ENCODE peak calls at places on chromosomes 6 and 20, in four cellular contexts. X is sigmoid colon, U is adrenal gland, E is body of pancreas. W is an unnamed sample.

GRCh38 chr20:21125072-21125848 is 622 bp upstream of the KIZ start:
- DNase-seq in X (peak; percentile 78), U (peak; percentile 59), E (peak; percentile 56), W (peak; percentile 72)

GRCh38 chr6:28693751-28694443 is 168.2 kb downstream of the GPX5 start:
- DNase-seq in X (no peak), U (no peak), E (no peak), W (no peak)

GRCh38 chr6:44278316-44278715 is 8.1 kb downstream of the TMEM151B start:
- DNase-seq in X (no peak), U (no peak), E (no peak), W (no peak)

GRCh38 chr6:163438940-163439335 is 24.4 kb downstream of the QKI start:
- DNase-seq in X (no peak), U (peak; percentile 37), E (peak; percentile 45), W (peak; percentile 35)

GRCh38 chr6:109306733-109307132 is 75.5 kb downstream of the CD164 start:
- DNase-seq in X (no peak), U (no peak), E (no peak), W (no peak)

GRCh38 chr6:3764516-3765333 is 13.2 kb upstream of the PXDC1 start:
- DNase-seq in X (no peak), U (no peak), E (no peak), W (no peak)

GRCh38 chr20:25250508-25250907 is 2.6 kb downstream of the PYGB start:
- DNase-seq in X (no peak), U (no peak), E (no peak), W (peak; percentile 33)

GRCh38 chr20:49169547-49169946 is 18.6 kb downstream of the STAU1 start:
- DNase-seq in X (no peak), U (no peak), E (no peak), W (no peak)

GRCh38 chr6:5398530-5398929 is 137.2 kb downstream of the FARS2 start:
- DNase-seq in X (no peak), U (no peak), E (no peak), W (no peak)

GRCh38 chr6:21352131-21352530 is 241.4 kb upstream of the SOX4 start:
- DNase-seq in X (no peak), U (no peak), E (no peak), W (no peak)

GRCh38 chr6:167543602-167544506 is 219.0 kb downstream of the TTLL2 start:
- DNase-seq in X (peak; percentile 88), U (peak; percentile 34), E (peak; percentile 25), W (no peak)

GRCh38 chr6:38897507-38897906 is 151.1 kb upstream of the GLP1R start:
- DNase-seq in X (no peak), U (no peak), E (no peak), W (no peak)

GRCh38 chr20:46683939-46684750 is 5.1 kb downstream of the TP53RK start:
- DNase-seq in X (peak; percentile 72), U (peak; percentile 72), E (peak; percentile 62), W (peak; percentile 78)

GRCh38 chr6:144659735-144660246 is 374.7 kb downstream of the UTRN start:
- DNase-seq in X (no peak), U (no peak), E (no peak), W (no peak)

GRCh38 chr6:144718431-144718830 is 433.3 kb downstream of the UTRN start:
- DNase-seq in X (no peak), U (no peak), E (no peak), W (no peak)

GRCh38 chr6:14108571-14109410 is 8.8 kb upstream of the CD83 start:
- DNase-seq in X (no peak), U (peak; percentile 26), E (no peak), W (no peak)

GRCh38 chr6:1971612-1972011 is 273.8 kb downstream of the GMDS start:
- DNase-seq in X (no peak), U (no peak), E (no peak), W (no peak)

GRCh38 chr6:165723326-165723725 is 60.3 kb upstream of the PDE10A start:
- DNase-seq in X (no peak), U (no peak), E (no peak), W (no peak)

GRCh38 chr6:89299451-89299850 is 15.6 kb downstream of the GABRR2 start:
- DNase-seq in X (no peak), U (no peak), E (no peak), W (no peak)
- TF ChIP-seq CTCF in X (no peak), U (no peak), E (no peak), W (no peak)

GRCh38 chr6:47479874-47480273 is 2.3 kb downstream of the CD2AP start:
- DNase-seq in X (no peak), U (no peak), E (no peak), W (no peak)
- H3K4me3 ChIP-seq in X (no peak overlapping the region), U (no peak overlapping the region), E (no peak overlapping the region), W (no peak overlapping the region)

GRCh38 chr6:37022135-37022863 is 16.8 kb downstream of the FGD2 start:
- DNase-seq in X (no peak), U (no peak), E (no peak), W (no peak)
- TF ChIP-seq POLR2A in X (no peak), U (no peak), E (no peak), W (no peak)

DNA sequence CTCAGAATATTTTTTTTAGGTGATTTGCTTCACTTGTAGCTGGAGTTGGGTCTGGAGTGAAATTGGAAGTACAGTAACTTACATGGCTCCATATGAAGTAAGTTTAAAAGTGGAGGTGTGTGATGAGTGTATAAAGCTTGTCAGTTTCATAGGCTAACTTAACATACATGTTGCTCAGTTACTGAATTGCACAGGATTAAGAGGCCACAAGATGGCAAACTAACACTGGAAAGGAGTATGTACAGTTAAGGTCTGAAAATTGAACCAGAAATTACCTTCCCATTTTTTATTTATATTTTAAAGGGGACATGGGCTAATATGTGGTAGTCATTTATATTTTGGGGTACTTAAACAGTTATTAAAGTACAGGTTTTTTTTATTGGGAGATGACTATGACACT is 45.3 kb upstream of the SMIM8 start:
- DNase-seq in X (no peak), U (no peak), E (no peak), W (no peak)
- TF ChIP-seq CTCF in X (no peak), U (no peak), E (no peak), W (no peak)

GRCh38 chr6:43146709-43147108 is 24.4 kb upstream of the SRF start:
- DNase-seq in X (no peak), U (no peak), E (no peak), W (no peak)
- H3K4me3 ChIP-seq in X (no peak overlapping the region), U (no peak overlapping the region), E (no peak overlapping the region), W (no peak overlapping the region)

DNA sequence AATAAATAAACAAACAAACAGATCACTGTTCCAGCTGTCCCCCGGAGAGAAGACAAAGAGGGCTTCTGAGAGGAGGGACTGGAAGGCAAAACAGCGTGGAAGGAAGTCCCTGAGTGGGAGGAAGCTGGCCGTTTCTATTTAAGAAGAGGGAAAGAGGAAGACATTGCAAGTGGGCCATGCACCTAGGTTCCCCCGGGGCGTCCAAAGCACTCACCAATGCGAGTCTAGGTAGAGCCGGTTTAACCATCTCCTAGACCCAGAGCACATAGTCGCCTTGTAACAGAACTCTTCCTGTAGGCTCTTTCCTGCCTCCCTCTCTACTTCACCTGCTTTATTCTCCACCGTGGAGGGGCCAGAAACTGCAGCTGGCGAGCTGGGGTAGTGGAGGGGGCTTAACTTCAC is 158.4 kb downstream of the ZDHHC14 start:
- DNase-seq in X (no peak), U (no peak), E (no peak), W (no peak)
- TF ChIP-seq POLR2A in X (no peak), U (no peak), E (no peak), W (no peak)

DNA sequence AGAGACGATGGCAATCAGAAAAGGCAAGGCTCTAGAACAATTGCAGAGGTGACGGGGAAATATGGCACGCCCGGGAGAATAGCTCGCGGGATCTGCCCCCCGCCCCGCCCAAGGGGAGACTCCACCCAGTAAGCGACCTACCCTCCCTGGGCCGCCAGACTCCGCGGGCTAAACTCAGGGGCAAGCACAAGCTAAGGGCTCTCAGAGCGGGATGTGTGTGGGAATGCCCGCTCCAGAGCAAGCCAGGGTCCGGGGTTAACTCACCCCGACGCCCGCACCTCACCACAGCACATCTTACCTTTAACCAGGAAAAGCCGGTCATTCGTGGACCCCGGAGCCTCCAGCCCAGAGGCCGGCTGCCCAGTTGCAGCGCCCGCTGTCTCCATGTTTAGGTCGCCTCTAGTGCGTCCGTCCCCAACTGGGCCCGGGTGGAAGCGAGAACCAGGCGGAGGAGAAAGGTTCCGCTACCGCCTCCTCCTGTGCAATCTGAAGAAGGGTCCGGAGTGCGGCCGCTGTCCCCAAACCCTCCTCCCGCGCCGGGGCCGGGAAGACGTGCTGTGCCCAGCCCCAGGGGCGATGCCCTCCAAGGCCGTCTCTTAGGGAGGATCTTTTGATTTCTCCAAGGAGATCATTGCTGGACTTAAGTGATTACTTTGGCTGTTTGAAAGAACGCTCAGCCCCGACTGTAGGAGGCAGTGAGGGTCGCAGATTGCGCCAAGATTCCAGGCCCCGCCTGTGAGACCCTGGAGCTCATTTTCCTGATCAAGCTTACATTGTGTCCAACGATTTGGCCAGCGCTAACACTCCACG is at the start of gene TMEM242:
- DNase-seq in X (peak; percentile 95), U (peak; percentile 95), E (peak; percentile 92), W (peak; percentile 91)
- TF ChIP-seq CTCF in X (peak; percentile 32), U (peak; percentile 12), E (peak; percentile 46), W (peak; percentile 11)

GRCh38 chr6:137926207-137926731 is 59.2 kb downstream of the TNFAIP3 start:
- DNase-seq in X (no peak), U (no peak), E (peak; percentile 34), W (no peak)
- H3K4me3 ChIP-seq in X (no peak overlapping the region), U (no peak overlapping the region), E (no peak overlapping the region), W (no peak overlapping the region)

DNA sequence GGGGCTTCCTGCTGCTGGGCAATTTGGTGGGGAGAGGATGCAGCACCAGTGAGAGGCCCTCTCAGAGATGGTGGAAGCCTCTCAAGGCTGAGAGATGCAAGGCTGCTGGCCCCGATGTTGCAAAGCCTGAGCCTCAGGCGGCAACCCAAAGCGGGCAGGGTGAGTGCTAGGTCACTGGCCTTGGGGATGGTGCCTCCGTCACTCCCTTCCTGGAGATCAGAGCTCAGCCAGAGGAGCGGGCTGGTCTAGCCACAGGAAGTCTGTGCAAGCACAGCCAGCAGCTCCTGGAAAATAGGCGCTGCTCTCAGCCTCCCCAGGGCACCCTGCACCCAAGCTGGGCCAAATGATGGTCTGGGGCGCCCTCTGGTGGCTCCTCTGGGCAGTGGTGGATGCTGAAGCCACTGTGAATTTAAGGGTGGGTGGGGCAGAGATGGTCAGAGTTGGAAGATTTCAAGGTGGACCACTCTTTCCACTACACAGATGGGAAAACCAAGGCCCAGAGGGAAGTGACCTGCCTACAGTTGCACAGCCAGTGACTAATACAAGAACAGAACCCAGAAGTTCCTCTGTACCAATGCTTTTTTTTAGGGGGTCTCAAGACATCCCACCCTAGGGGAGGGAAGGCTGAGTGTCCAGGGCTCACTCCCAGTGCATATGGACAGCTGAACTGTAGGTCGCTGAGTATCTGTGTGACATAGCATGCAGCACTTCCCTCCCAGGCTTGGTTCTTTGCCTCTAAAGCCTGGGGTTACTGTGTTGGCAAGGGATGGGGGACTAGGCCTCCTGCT is 20.8 kb downstream of the C20orf203 start:
- DNase-seq in X (peak; percentile 88), U (peak; percentile 94), E (peak; percentile 85), W (peak; percentile 94)
- TF ChIP-seq POLR2A in X (no peak), U (peak; percentile 4), E (no peak), W (no peak)

DNA sequence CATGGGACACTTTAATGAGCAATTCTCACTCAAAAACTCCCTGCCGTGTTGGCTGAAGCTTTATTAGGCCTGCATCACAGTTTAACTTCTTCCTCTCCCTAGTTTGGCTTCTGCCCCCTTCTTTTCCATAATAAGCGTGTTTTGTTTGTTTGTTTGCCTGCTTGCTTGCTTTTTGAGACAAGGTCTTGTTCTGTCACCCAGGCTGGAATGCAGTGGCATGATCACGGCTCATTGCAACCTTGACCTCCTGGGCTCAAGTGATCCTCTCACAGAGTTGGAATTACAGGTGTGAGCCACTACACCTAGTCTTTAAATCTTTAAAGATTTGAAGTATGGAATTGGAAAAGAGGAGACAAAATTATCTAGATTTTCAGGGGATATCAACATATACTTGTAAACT is 25.4 kb upstream of the DNAAF9 start:
- DNase-seq in X (no peak), U (no peak), E (no peak), W (no peak)
- TF ChIP-seq CTCF in X (no peak), U (no peak), E (no peak), W (no peak)